ENCODE peak calls at places on chromosomes 1 and 21, in six cellular contexts. D is right cardiac atrium, R is left ventricle myocardium inferior, K is H1, U is astrocyte of the spinal cord, G is DND-41. I is an unnamed sample.

GRCh38 chr1:60727553-60727952 is 354.8 kb upstream of the NFIA start:
- DNase-seq in D (no peak), R (no peak), K (no peak), U (no peak), G (no peak), I (no peak)

GRCh38 chr1:32242341-32242851 is 4.6 kb upstream of the FAM167B start:
- DNase-seq in D (peak; percentile 39), R (peak; percentile 59), K (no peak), U (no peak), G (no peak), I (no peak)

GRCh38 chr1:62092126-62092525 is 102.5 kb upstream of the L1TD1 start:
- DNase-seq in D (no peak), R (no peak), K (no peak), U (no peak), G (no peak), I (no peak)

GRCh38 chr1:226915672-226915995 is 24.5 kb upstream of the COQ8A start:
- DNase-seq in D (no peak), R (no peak), K (no peak), U (no peak), G (no peak), I (no peak)

GRCh38 chr1:209364716-209365115 is 218.8 kb upstream of the CAMK1G start:
- DNase-seq in D (no peak), R (no peak), K (no peak), U (no peak), G (no peak), I (no peak)

GRCh38 chr21:42766756-42767560 is 112.4 kb downstream of the WDR4 start:
- DNase-seq in D (no peak), R (no peak), K (no peak), U (no peak), G (no peak), I (no peak)

GRCh38 chr1:94094466-94095111 is 26.4 kb downstream of the ABCA4 start:
- DNase-seq in D (peak; percentile 79), R (peak; percentile 81), K (no peak), U (peak; percentile 96), G (peak; percentile 41), I (no peak)

GRCh38 chr21:14453339-14453738 is 70.4 kb upstream of the HSPA13 start:
- DNase-seq in D (no peak), R (no peak), K (no peak), U (no peak), G (no peak), I (no peak)

GRCh38 chr21:37373539-37373938 is 7.0 kb downstream of the DYRK1A start:
- DNase-seq in D (no peak), R (no peak), K (no peak), U (peak; percentile 9), G (no peak), I (no peak)

GRCh38 chr1:8679411-8679800 is 138.0 kb downstream of the RERE start:
- DNase-seq in D (no peak), R (no peak), K (no peak), U (no peak), G (no peak), I (no peak)

GRCh38 chr1:236524142-236524891 is 535 bp downstream of the LGALS8 start:
- DNase-seq in D (peak; percentile 24), R (no peak), K (peak; percentile 67), U (peak; percentile 79), G (peak; percentile 66), I (peak; percentile 57)

GRCh38 chr1:59972216-59972924 is 45.8 kb upstream of the CYP2J2 start:
- DNase-seq in D (no peak), R (no peak), K (no peak), U (peak; percentile 55), G (no peak), I (no peak)

GRCh38 chr1:236308827-236309226 is 27.1 kb upstream of the ERO1B start:
- DNase-seq in D (no peak), R (no peak), K (no peak), U (no peak), G (no peak), I (no peak)

GRCh38 chr21:26800001-26800400 is 45.2 kb downstream of the ADAMTS1 start:
- DNase-seq in D (peak; percentile 18), R (no peak), K (no peak), U (no peak), G (no peak), I (no peak)

GRCh38 chr21:35044770-35045538 is 4.1 kb downstream of the RUNX1 start:
- DNase-seq in D (no peak), R (no peak), K (no peak), U (no peak), G (no peak), I (no peak)

GRCh38 chr1:200784576-200784975 is 45.9 kb downstream of the CAMSAP2 start:
- DNase-seq in D (no peak), R (no peak), K (no peak), U (no peak), G (no peak), I (no peak)

GRCh38 chr21:33801424-33802405 is 113.9 kb downstream of the ATP5PO start:
- DNase-seq in D (no peak), R (no peak), K (no peak), U (peak; percentile 82), G (peak; percentile 39), I (no peak)

GRCh38 chr21:26686278-26686677 is 113.2 kb upstream of the CYYR1 start:
- DNase-seq in D (no peak), R (no peak), K (no peak), U (peak; percentile 18), G (peak; percentile 56), I (peak; percentile 38)

GRCh38 chr1:43968348-43968948 is 1.4 kb upstream of the DPH2 start:
- DNase-seq in D (no peak), R (no peak), K (peak; percentile 80), U (no peak), G (peak; percentile 59), I (no peak)

GRCh38 chr1:112557385-112557784 is 48.6 kb downstream of the WNT2B start:
- DNase-seq in D (no peak), R (no peak), K (no peak), U (peak; percentile 13), G (no peak), I (no peak)

GRCh38 chr1:17405898-17406759 is 33.3 kb downstream of the RCC2 start:
- DNase-seq in D (peak; percentile 54), R (peak; percentile 50), K (peak; percentile 89), U (peak; percentile 55), G (peak; percentile 51), I (peak; percentile 42)

GRCh38 chr21:41589620-41590175 is 81.7 kb upstream of the TMPRSS2 start:
- DNase-seq in D (no peak), R (no peak), K (no peak), U (no peak), G (no peak), I (no peak)

GRCh38 chr1:235601087-235601486 is 48.5 kb downstream of the GNG4 start:
- DNase-seq in D (no peak), R (no peak), K (peak; percentile 68), U (no peak), G (peak; percentile 29), I (no peak)

GRCh38 chr1:229625893-229626831 is at the start of the genes TAF5L and URB2:
- DNase-seq in D (peak; percentile 90), R (peak; percentile 87), K (peak; percentile 87), U (peak; percentile 88), G (peak; percentile 89), I (peak; percentile 59)

GRCh38 chr1:230423936-230424335 is 2.2 kb downstream of the PGBD5 start:
- DNase-seq in D (no peak), R (no peak), K (no peak), U (no peak), G (no peak), I (no peak)

GRCh38 chr1:166464333-166464732 is 297.5 kb upstream of the FAM78B start:
- DNase-seq in D (no peak), R (no peak), K (no peak), U (no peak), G (no peak), I (no peak)

GRCh38 chr1:243549791-243550190 is 293.9 kb downstream of the SDCCAG8 start:
- DNase-seq in D (no peak), R (no peak), K (no peak), U (no peak), G (no peak), I (no peak)

GRCh38 chr1:5840551-5840914 is 151.7 kb downstream of the NPHP4 start:
- DNase-seq in D (no peak), R (no peak), K (no peak), U (no peak), G (no peak), I (no peak)

GRCh38 chr1:49424782-49425181 is 599.0 kb downstream of the AGBL4 start:
- DNase-seq in D (no peak), R (no peak), K (no peak), U (peak; percentile 1), G (no peak), I (no peak)

GRCh38 chr1:53606197-53607095 is 132.5 kb downstream of the GLIS1 start:
- DNase-seq in D (no peak), R (no peak), K (peak; percentile 65), U (no peak), G (no peak), I (no peak)

GRCh38 chr1:155911156-155912055 is at the start of gene RIT1:
- DNase-seq in D (peak; percentile 90), R (peak; percentile 89), K (peak; percentile 89), U (peak; percentile 78), G (peak; percentile 86), I (peak; percentile 38)

GRCh38 chr1:239711768-239712167 is 325.4 kb downstream of the CHRM3 start:
- DNase-seq in D (no peak), R (no peak), K (no peak), U (no peak), G (no peak), I (no peak)

GRCh38 chr1:153030895-153031294 is at the start of gene SPRR1B:
- DNase-seq in D (no peak), R (no peak), K (no peak), U (no peak), G (no peak), I (no peak)

GRCh38 chr1:1024421-1025415 is 4.8 kb downstream of the AGRN start:
- DNase-seq in D (no peak), R (no peak), K (no peak), U (peak; percentile 34), G (no peak), I (peak; percentile 69)

GRCh38 chr1:53463961-53464899 is 5.0 kb downstream of the DMRTB1 start:
- DNase-seq in D (no peak), R (no peak), K (no peak), U (no peak), G (no peak), I (no peak)

I was measured in iPS DF 19.7.